ENCODE peak calls at places on chromosome 2, in four cellular contexts. C, R, V and O are unnamed samples.

GRCh38 chr2:55826246-55826645 is 97.3 kb downstream of the EFEMP1 start:
- DNase-seq in C (no peak), V (no peak), R (no peak), O (no peak)

GRCh38 chr2:27118525-27119329 is at the start of gene CGREF1:
- DNase-seq in V (peak), C (no peak), R (no peak), O (no peak)

GRCh38 chr2:26088038-26088643 is 54.3 kb downstream of the RAB10 start:
- DNase-seq in V (peak), C (no peak), R (no peak), O (no peak)

GRCh38 chr2:36807223-36807886 is 110.8 kb downstream of the VIT start:
- DNase-seq in R (no peak), V (no peak), C (no peak), O (no peak)

GRCh38 chr2:84807063-84807485 is 73.8 kb downstream of the TRABD2A start:
- DNase-seq in R (no peak), V (peak), C (no peak), O (no peak)

GRCh38 chr2:240912878-240913809 is 7.0 kb downstream of the CROCC2 start:
- DNase-seq in V (no peak), C (no peak), R (no peak), O (no peak)

GRCh38 chr2:15939556-15939853 is 845 bp upstream of the MYCN start:
- DNase-seq in C (no peak), R (no peak), V (peak), O (no peak)

GRCh38 chr2:7053650-7054262 is 136.5 kb downstream of the RNF144A start:
- DNase-seq in R (no peak), V (peak), C (no peak), O (no peak)

GRCh38 chr2:30443081-30443480 is 4.0 kb upstream of the LCLAT1 start:
- DNase-seq in R (no peak), C (no peak), V (no peak), O (no peak)

GRCh38 chr2:177225965-177226360 is 13.4 kb downstream of the HNRNPA3 start:
- DNase-seq in R (no peak), V (no peak), C (no peak), O (no peak)

GRCh38 chr2:234620018-234620417 is 123.1 kb upstream of the ARL4C start:
- DNase-seq in R (no peak), V (no peak), C (no peak), O (no peak)

GRCh38 chr2:132667716-132668115 is 2.3 kb downstream of the LYPD1 start:
- DNase-seq in R (no peak), V (no peak), C (no peak), O (no peak)

GRCh38 chr2:199772693-199772976 is 78.4 kb downstream of the FTCDNL1 start:
- DNase-seq in V (no peak), C (no peak), R (no peak), O (no peak)

GRCh38 chr2:241237949-241238371 is 49.5 kb downstream of the ANO7 start:
- DNase-seq in V (no peak), C (no peak), R (no peak), O (no peak)

GRCh38 chr2:75465317-75465998 is 95.3 kb downstream of the EVA1A start:
- DNase-seq in C (no peak), V (peak), R (no peak), O (no peak)

GRCh38 chr2:235492850-235493344 is 946 bp upstream of the AGAP1 start:
- DNase-seq in C (no peak), R (no peak), V (peak), O (no peak)